ENCODE peak calls at places on chromosome 15, in five cellular contexts. Z, U, T, M and S are unnamed samples.

GRCh38 chr15:78715930-78716329 is 74.9 kb upstream of the CHRNB4 start:
- DNase-seq in Z (no peak), U (peak; percentile 82), T (no peak), M (peak; percentile 10), S (no peak)

GRCh38 chr15:57340673-57341259 is 35.5 kb upstream of the CGNL1 start:
- DNase-seq in Z (no peak), U (peak; percentile 65), T (peak; percentile 71), M (peak; percentile 61), S (peak; percentile 48)

GRCh38 chr15:21261396-21261964 is 178.8 kb downstream of the POTEB3 start:
- DNase-seq in Z (no peak), U (no peak), T (no peak), M (no peak), S (no peak)

GRCh38 chr15:51202783-51203182 is 108.1 kb upstream of the TNFAIP8L3 start:
- DNase-seq in Z (no peak), U (no peak), T (no peak), M (no peak), S (no peak)

GRCh38 chr15:45162771-45163507 is 24.8 kb downstream of the SHF start:
- DNase-seq in Z (peak; percentile 88), U (peak; percentile 82), T (peak; percentile 94), M (peak; percentile 85), S (peak; percentile 68)

GRCh38 chr15:47484119-47484518 is 233.2 kb upstream of the SEMA6D start:
- DNase-seq in Z (no peak), U (peak; percentile 27), T (peak; percentile 60), M (peak; percentile 7), S (no peak)

GRCh38 chr15:37979597-37979996 is 45.2 kb downstream of the TMCO5A start:
- DNase-seq in Z (no peak), U (no peak), T (no peak), M (no peak), S (no peak)

GRCh38 chr15:71116366-71116765 is 1.1 kb downstream of the THSD4 start:
- DNase-seq in Z (no peak), U (peak; percentile 38), T (no peak), M (no peak), S (no peak)

GRCh38 chr15:92393994-92394326 is 279 bp downstream of the ST8SIA2 start:
- DNase-seq in Z (no peak), U (no peak), T (peak; percentile 38), M (no peak), S (peak; percentile 49)

GRCh38 chr15:92655178-92655995 is at the start of gene FAM174B:
- DNase-seq in Z (peak; percentile 78), U (no peak), T (peak; percentile 84), M (peak; percentile 33), S (peak; percentile 54)

GRCh38 chr15:51004103-51004536 is 90.6 kb downstream of the TNFAIP8L3 start:
- DNase-seq in Z (no peak), U (peak; percentile 57), T (peak; percentile 98), M (peak; percentile 15), S (no peak)

GRCh38 chr15:68843425-68844311 is 23.0 kb upstream of the ANP32A start:
- DNase-seq in Z (peak; percentile 61), U (no peak), T (peak; percentile 69), M (peak; percentile 21), S (peak; percentile 45)

GRCh38 chr15:68846851-68847439 is 26.2 kb upstream of the ANP32A start:
- DNase-seq in Z (no peak), U (no peak), T (no peak), M (no peak), S (no peak)

GRCh38 chr15:68842958-68843357 is 22.3 kb upstream of the ANP32A start:
- DNase-seq in Z (no peak), U (no peak), T (no peak), M (no peak), S (no peak)

GRCh38 chr15:68849477-68849876 is 28.8 kb upstream of the ANP32A start:
- DNase-seq in Z (no peak), U (no peak), T (peak; percentile 14), M (no peak), S (no peak)

GRCh38 chr15:68844856-68845550 is 24.3 kb upstream of the ANP32A start:
- DNase-seq in Z (no peak), U (no peak), T (no peak), M (no peak), S (no peak)
- H3K36me3 ChIP-seq in Z (no peaks in the 10 kb centered on the region), U (no peaks in the 10 kb centered on the region), T (no peaks in the 10 kb centered on the region), M (no peaks in the 10 kb centered on the region), S (no peaks in the 10 kb centered on the region)

DNA sequence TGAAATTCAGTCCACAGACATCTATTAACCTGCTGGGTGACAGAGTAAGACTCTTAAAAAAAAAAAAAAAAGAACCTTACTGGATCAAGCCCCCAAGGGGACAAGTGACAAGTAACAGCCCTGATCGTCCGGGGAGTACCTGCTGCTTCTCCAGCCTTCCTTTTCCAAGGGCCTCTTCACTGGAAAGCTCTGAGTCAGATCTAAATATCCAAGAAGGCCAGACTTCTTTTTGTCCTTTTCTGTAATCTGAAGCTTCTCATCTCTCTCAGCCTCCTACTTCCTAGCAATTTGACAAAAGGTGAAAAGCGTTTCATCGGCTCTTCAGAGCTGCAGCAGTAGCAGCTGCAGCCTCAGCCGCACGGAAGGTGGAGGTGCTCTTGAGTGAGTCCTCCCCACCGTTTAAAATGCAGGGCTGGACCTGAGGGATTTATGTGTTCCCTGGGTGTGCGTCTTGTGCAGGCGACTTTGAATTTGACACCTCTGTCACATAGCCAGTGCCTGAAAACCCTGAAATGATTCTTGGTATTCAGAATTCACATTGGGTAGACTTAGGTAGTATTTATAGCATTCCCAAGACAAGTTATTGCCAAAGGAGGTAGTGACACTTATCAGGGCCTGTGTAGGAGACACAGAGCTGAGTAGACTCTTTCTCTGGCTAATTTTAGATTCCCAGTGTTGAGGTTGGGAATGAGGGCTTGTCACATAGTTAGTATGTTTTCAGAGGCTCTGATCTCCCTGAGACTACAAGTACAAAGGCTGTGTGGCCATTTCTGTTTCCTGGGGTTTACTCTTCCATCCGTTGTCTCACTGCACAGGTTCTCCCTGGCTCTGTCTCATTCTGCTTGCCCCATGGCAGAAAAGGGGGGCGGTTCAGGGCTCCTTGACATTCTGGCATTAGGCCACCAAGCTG is 291.2 kb upstream of the C2CD4B start:
- DNase-seq in Z (no peak), U (peak; percentile 56), T (no peak), M (peak; percentile 43), S (no peak)
- H2BK5ac ChIP-seq in Z (no peak overlapping the region), U (no peak overlapping the region), T (no peak overlapping the region), M (no peak overlapping the region), S (no peak overlapping the region)

DNA sequence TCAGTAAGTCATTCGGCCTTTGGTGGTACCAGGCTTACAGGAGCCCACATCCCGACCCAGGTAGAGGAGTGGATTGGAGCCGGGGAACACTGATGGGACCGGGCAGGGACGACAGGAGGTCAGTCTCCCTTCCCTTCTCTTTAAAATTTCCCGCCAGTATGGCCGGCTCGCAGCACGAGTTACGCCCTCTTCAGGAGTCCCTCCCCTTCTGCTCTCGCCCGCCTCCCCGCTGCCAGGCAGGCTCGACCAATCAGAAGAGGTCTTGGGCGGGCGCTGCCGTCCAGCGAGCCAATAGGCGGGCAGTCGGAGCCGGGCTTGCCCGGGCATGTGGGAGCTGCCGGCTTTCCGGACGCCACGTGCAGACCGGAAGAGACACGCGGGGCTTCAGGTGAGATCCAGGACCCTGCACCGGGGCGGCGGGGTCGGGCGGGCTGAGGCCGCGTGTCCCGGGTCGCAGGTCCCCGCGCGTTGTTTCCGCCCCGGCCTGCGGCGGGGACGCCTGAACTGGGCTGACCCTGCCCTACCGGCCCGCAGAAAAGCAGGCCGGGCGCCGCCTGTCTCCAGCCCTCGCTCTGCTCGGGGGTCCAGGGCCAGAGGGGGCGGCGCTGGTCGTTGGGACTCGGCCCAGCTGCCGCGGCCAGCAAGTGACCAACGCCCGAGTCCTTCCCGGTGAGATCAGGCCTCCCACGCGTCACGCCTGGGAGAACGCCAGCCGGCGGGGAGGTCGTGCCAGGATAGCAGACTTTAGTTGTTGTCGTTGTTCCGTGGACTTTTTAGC is at the start of gene AEN:
- DNase-seq in Z (peak; percentile 91), U (peak; percentile 95), T (peak; percentile 98), M (peak; percentile 96), S (peak; percentile 90)
- H2BK15ac ChIP-seq in Z (peak within 1 kb of the TSS; percentile 49), U (peak within 1 kb of the TSS; percentile 32), T (no peak within 1 kb of the TSS), M (peak within 1 kb of the TSS; percentile 92), S (no peak within 1 kb of the TSS)

GRCh38 chr15:22823495-22824128 is 14.9 kb upstream of the NIPA2 start:
- DNase-seq in Z (no peak), U (no peak), T (no peak), M (no peak), S (no peak)
- H3K36me3 ChIP-seq in Z (peaks cover 7% of the 10 kb centered on the region), U (peaks cover 19% of the 10 kb centered on the region), T (peaks cover 9% of the 10 kb centered on the region), M (peaks cover 34% of the 10 kb centered on the region), S (peaks cover 72% of the 10 kb centered on the region)

GRCh38 chr15:72169921-72170611 is 27.5 kb downstream of the GRAMD2A start:
- DNase-seq in Z (no peak), U (no peak), T (peak; percentile 23), M (no peak), S (no peak)
- H2BK5ac ChIP-seq in Z (no peak overlapping the region), U (no peak overlapping the region), T (no peak overlapping the region), M (no peak overlapping the region), S (no peak overlapping the region)

GRCh38 chr15:77544162-77544561 is 88.5 kb downstream of the LINGO1 start:
- DNase-seq in Z (no peak), U (no peak), T (no peak), M (no peak), S (no peak)
- H2BK15ac ChIP-seq in Z (peak overlapping the region; percentile 18), U (no peak overlapping the region), T (no peak overlapping the region), M (peak overlapping the region; percentile 27), S (peak overlapping the region; percentile 69)

DNA sequence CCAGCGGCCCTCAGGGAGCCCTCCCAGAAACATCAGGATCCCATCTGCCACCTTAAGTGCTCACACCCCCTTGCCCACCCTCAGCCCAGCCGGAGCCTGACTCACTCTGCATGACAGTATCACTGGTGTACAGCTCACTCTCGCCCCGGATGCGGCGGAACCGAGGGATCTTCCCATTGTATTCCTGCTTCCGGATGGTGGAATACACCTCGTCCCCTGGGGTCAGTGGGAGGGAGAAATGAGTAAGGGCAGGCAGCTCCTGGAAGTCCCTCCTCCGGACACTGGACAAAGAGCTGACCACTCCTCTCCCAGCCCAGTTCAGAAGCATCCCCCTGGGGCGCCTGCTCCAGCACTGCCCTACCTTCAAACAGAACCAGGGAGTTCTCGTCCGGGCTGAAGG is 16.5 kb downstream of the SEMA7A start:
- DNase-seq in Z (no peak), U (peak; percentile 83), T (no peak), M (peak; percentile 47), S (no peak)
- H3K36me3 ChIP-seq in Z (peaks cover 7% of the 10 kb centered on the region), U (peaks cover 7% of the 10 kb centered on the region), T (no peaks in the 10 kb centered on the region), M (peaks cover 63% of the 10 kb centered on the region), S (peaks cover 20% of the 10 kb centered on the region)

GRCh38 chr15:63930034-63930433 is 96.3 kb upstream of the HERC1 start:
- DNase-seq in Z (no peak), U (no peak), T (no peak), M (no peak), S (no peak)

GRCh38 chr15:63931556-63931955 is 97.8 kb upstream of the HERC1 start:
- DNase-seq in Z (no peak), U (no peak), T (no peak), M (no peak), S (no peak)

GRCh38 chr15:63933522-63933921 is 99.8 kb upstream of the HERC1 start:
- DNase-seq in Z (no peak), U (peak; percentile 24), T (no peak), M (no peak), S (no peak)

GRCh38 chr15:63923993-63924950 is 90.5 kb upstream of the HERC1 start:
- DNase-seq in Z (no peak), U (no peak), T (no peak), M (no peak), S (no peak)

GRCh38 chr15:63928185-63928852 is 94.6 kb upstream of the HERC1 start:
- DNase-seq in Z (no peak), U (no peak), T (no peak), M (no peak), S (no peak)
- H2BK5ac ChIP-seq in Z (no peak overlapping the region), U (no peak overlapping the region), T (no peak overlapping the region), M (no peak overlapping the region), S (no peak overlapping the region)

GRCh38 chr15:39455502-39455991 is 125.3 kb upstream of the THBS1 start:
- DNase-seq in Z (no peak), U (peak; percentile 90), T (no peak), M (peak; percentile 41), S (no peak)
- H2BK15ac ChIP-seq in Z (no peak overlapping the region), U (no peak overlapping the region), T (no peak overlapping the region), M (no peak overlapping the region), S (no peak overlapping the region)